ENCODE peak calls at places on chromosomes 11 and 22, in four cellular contexts. One of them, this sample, is unnamed.

GRCh38 chr11:70397983-70398833 is at the start of gene CTTN:
- DNase-seq in CD8-positive, alpha-beta memory T cell: peak; percentile 75
- DNase-seq in aorta: peak; percentile 95
- DNase-seq in A549: peak; percentile 92
- DNase-seq in this sample: peak; percentile 50

GRCh38 chr11:35623708-35624168 is 5.5 kb downstream of the FJX1 start:
- DNase-seq in CD8-positive, alpha-beta memory T cell: no peak
- DNase-seq in aorta: no peak
- DNase-seq in A549: no peak
- DNase-seq in this sample: no peak

GRCh38 chr11:64687641-64688533 is 35.1 kb downstream of the NRXN2 start:
- DNase-seq in CD8-positive, alpha-beta memory T cell: no peak
- DNase-seq in aorta: no peak
- DNase-seq in A549: no peak
- DNase-seq in this sample: no peak

GRCh38 chr11:70471254-70471653 is 72.9 kb downstream of the CTTN start:
- DNase-seq in CD8-positive, alpha-beta memory T cell: peak; percentile 48
- DNase-seq in aorta: peak; percentile 51
- DNase-seq in A549: peak; percentile 78
- DNase-seq in this sample: no peak

GRCh38 chr11:117877120-117877784 is 794 bp upstream of the FXYD6 start:
- DNase-seq in CD8-positive, alpha-beta memory T cell: no peak
- DNase-seq in aorta: no peak
- DNase-seq in A549: no peak
- DNase-seq in this sample: no peak

GRCh38 chr22:37162221-37163095 is 12.7 kb upstream of the IL2RB start:
- DNase-seq in CD8-positive, alpha-beta memory T cell: peak; percentile 87
- DNase-seq in aorta: no peak
- DNase-seq in A549: no peak
- DNase-seq in this sample: no peak

GRCh38 chr11:66892926-66893325 is 36.1 kb downstream of the LRFN4 start:
- DNase-seq in CD8-positive, alpha-beta memory T cell: no peak
- DNase-seq in aorta: no peak
- DNase-seq in A549: no peak
- DNase-seq in this sample: no peak

GRCh38 chr11:128420943-128421342 is 166.4 kb downstream of the ETS1 start:
- DNase-seq in CD8-positive, alpha-beta memory T cell: no peak
- DNase-seq in aorta: no peak
- DNase-seq in A549: no peak
- DNase-seq in this sample: no peak

GRCh38 chr11:10373340-10373739 is 68.5 kb downstream of the ADM start:
- DNase-seq in CD8-positive, alpha-beta memory T cell: no peak
- DNase-seq in aorta: no peak
- DNase-seq in A549: no peak
- DNase-seq in this sample: no peak

GRCh38 chr11:86954288-86955110 is 696 bp downstream of the FZD4 start:
- DNase-seq in CD8-positive, alpha-beta memory T cell: no peak
- DNase-seq in aorta: peak; percentile 78
- DNase-seq in A549: peak; percentile 33
- DNase-seq in this sample: no peak

GRCh38 chr11:69364901-69365300 is 70.9 kb downstream of the MYEOV start:
- DNase-seq in CD8-positive, alpha-beta memory T cell: no peak
- DNase-seq in aorta: no peak
- DNase-seq in A549: no peak
- DNase-seq in this sample: no peak

GRCh38 chr11:68314886-68315580 is 2.6 kb downstream of the LRP5 start:
- DNase-seq in CD8-positive, alpha-beta memory T cell: no peak
- DNase-seq in aorta: no peak
- DNase-seq in A549: no peak
- DNase-seq in this sample: no peak

GRCh38 chr11:36478700-36479329 is 31.3 kb downstream of the TRAF6 start:
- DNase-seq in CD8-positive, alpha-beta memory T cell: no peak
- DNase-seq in aorta: no peak
- DNase-seq in A549: peak; percentile 35
- DNase-seq in this sample: no peak

GRCh38 chr11:65427691-65428577 is 5.3 kb downstream of the NEAT1 start:
- DNase-seq in CD8-positive, alpha-beta memory T cell: peak; percentile 54
- DNase-seq in aorta: peak; percentile 79
- DNase-seq in A549: no peak
- DNase-seq in this sample: no peak

GRCh38 chr11:97961431-97961830 is 1059.3 kb upstream of the CNTN5 start:
- DNase-seq in CD8-positive, alpha-beta memory T cell: no peak
- DNase-seq in aorta: no peak
- DNase-seq in A549: no peak
- DNase-seq in this sample: no peak

GRCh38 chr11:203945-204586 is 3.1 kb downstream of the BET1L start:
- DNase-seq in CD8-positive, alpha-beta memory T cell: no peak
- DNase-seq in aorta: no peak
- DNase-seq in A549: no peak
- DNase-seq in this sample: no peak

GRCh38 chr11:32829157-32829679 is 509 bp upstream of the PRRG4 start:
- DNase-seq in CD8-positive, alpha-beta memory T cell: no peak
- DNase-seq in aorta: no peak
- DNase-seq in A549: no peak
- DNase-seq in this sample: no peak

GRCh38 chr11:8777907-8778767 is 95.5 kb downstream of the RPL27A start:
- DNase-seq in CD8-positive, alpha-beta memory T cell: no peak
- DNase-seq in aorta: peak; percentile 89
- DNase-seq in A549: no peak
- DNase-seq in this sample: no peak

GRCh38 chr22:19872779-19873137 is 18.1 kb upstream of the GNB1L start:
- DNase-seq in CD8-positive, alpha-beta memory T cell: peak; percentile 32
- DNase-seq in aorta: peak; percentile 67
- DNase-seq in A549: no peak
- DNase-seq in this sample: no peak

GRCh38 chr22:50460942-50461341 is 13.9 kb downstream of the SBF1 start:
- DNase-seq in CD8-positive, alpha-beta memory T cell: no peak
- DNase-seq in aorta: no peak
- DNase-seq in A549: no peak
- DNase-seq in this sample: no peak

GRCh38 chr22:31337178-31337577 is 9.0 kb downstream of the PATZ1 start:
- DNase-seq in CD8-positive, alpha-beta memory T cell: no peak
- DNase-seq in aorta: peak; percentile 67
- DNase-seq in A549: no peak
- DNase-seq in this sample: no peak

GRCh38 chr22:45612451-45612901 is 59.2 kb upstream of the ATXN10 start:
- DNase-seq in CD8-positive, alpha-beta memory T cell: no peak
- DNase-seq in aorta: peak; percentile 84
- DNase-seq in A549: no peak
- DNase-seq in this sample: no peak

GRCh38 chr22:27842994-27843431 is 41.5 kb upstream of the MN1 start:
- DNase-seq in CD8-positive, alpha-beta memory T cell: no peak
- DNase-seq in aorta: no peak
- DNase-seq in A549: no peak
- DNase-seq in this sample: no peak

GRCh38 chr11:11084337-11084736 is 226.5 kb upstream of the ZBED5 start:
- DNase-seq in CD8-positive, alpha-beta memory T cell: no peak
- DNase-seq in aorta: no peak
- DNase-seq in A549: no peak
- DNase-seq in this sample: no peak

GRCh38 chr22:38017272-38017920 is 33.0 kb upstream of the SOX10 start:
- DNase-seq in CD8-positive, alpha-beta memory T cell: no peak
- DNase-seq in aorta: peak; percentile 89
- DNase-seq in A549: no peak
- DNase-seq in this sample: no peak

GRCh38 chr11:72738199-72739141 is 13.7 kb downstream of the ARAP1 start:
- DNase-seq in CD8-positive, alpha-beta memory T cell: peak; percentile 43
- DNase-seq in aorta: no peak
- DNase-seq in A549: no peak
- DNase-seq in this sample: no peak

DNA sequence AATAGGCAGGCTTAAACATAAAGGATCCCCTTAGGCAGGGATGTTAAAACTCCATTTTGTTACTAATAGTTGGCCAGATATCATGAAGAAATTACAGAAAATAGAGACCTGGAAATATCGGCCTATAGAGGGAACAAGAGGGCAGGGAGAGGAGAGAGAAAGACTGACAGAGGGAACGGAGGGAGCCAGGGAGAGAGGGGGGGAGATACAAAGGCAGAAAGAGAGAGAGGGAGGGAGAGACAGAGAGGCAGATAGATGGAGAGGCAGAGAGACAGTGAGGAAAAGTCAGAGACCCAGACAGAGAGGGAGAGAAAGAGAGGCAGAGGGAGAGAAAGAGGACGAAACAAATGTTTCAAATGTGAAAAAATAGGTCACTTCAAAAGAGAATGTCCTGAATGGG is 53.5 kb downstream of the ZNF280B start:
- DNase-seq in CD8-positive, alpha-beta memory T cell: no peak
- DNase-seq in aorta: no peak
- DNase-seq in A549: no peak
- DNase-seq in this sample: no peak
- H3K9me3 ChIP-seq in CD8-positive, alpha-beta memory T cell: peaks cover 14% of the 10 kb centered on the region
- H3K9me3 ChIP-seq in aorta: peaks cover 17% of the 10 kb centered on the region
- H3K9me3 ChIP-seq in A549: peaks cover 20% of the 10 kb centered on the region
- H3K9me3 ChIP-seq in this sample: peaks cover 3% of the 10 kb centered on the region

GRCh38 chr11:44673691-44674090 is 53.1 kb upstream of the TSPAN18 start:
- DNase-seq in CD8-positive, alpha-beta memory T cell: no peak
- DNase-seq in aorta: no peak
- DNase-seq in A549: no peak
- DNase-seq in this sample: no peak

GRCh38 chr11:44671234-44671633 is 55.5 kb upstream of the TSPAN18 start:
- DNase-seq in CD8-positive, alpha-beta memory T cell: no peak
- DNase-seq in aorta: no peak
- DNase-seq in A549: no peak
- DNase-seq in this sample: no peak

GRCh38 chr11:44675906-44676305 is 50.9 kb upstream of the TSPAN18 start:
- DNase-seq in CD8-positive, alpha-beta memory T cell: no peak
- DNase-seq in aorta: no peak
- DNase-seq in A549: no peak
- DNase-seq in this sample: no peak

GRCh38 chr11:44670814-44671213 is 55.9 kb upstream of the TSPAN18 start:
- DNase-seq in CD8-positive, alpha-beta memory T cell: no peak
- DNase-seq in aorta: no peak
- DNase-seq in A549: no peak
- DNase-seq in this sample: no peak

DNA sequence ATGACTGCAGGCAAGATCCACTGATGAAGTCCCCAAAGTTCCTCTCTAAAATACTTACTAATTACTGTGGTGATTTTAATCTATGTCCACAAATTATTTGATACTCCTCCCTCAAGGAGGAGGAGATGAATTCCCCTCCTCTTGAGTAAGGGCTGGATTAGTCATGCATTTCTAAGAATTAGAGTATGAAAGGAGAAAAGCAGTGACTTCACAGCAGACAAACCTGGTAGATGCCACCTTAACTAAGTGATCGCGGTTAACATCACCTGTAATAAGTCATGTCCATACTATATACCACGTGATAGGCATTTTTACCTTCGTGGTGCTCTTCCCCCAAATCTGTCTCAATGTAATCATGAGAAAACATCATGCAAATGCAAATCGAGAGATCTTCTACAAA is 52.0 kb upstream of the TSPAN18 start:
- DNase-seq in CD8-positive, alpha-beta memory T cell: no peak
- DNase-seq in aorta: no peak
- DNase-seq in A549: no peak
- DNase-seq in this sample: no peak
- H3K9me3 ChIP-seq in CD8-positive, alpha-beta memory T cell: no peaks in the 10 kb centered on the region
- H3K9me3 ChIP-seq in aorta: peaks cover 4% of the 10 kb centered on the region
- H3K9me3 ChIP-seq in A549: no peaks in the 10 kb centered on the region
- H3K9me3 ChIP-seq in this sample: no peaks in the 10 kb centered on the region

GRCh38 chr22:48334971-48335370 is 1492.7 kb downstream of the BRD1 start:
- DNase-seq in CD8-positive, alpha-beta memory T cell: no peak
- DNase-seq in aorta: peak; percentile 73
- DNase-seq in A549: no peak
- DNase-seq in this sample: no peak

GRCh38 chr22:48331691-48332220 is 1495.9 kb downstream of the BRD1 start:
- DNase-seq in CD8-positive, alpha-beta memory T cell: no peak
- DNase-seq in aorta: no peak
- DNase-seq in A549: no peak
- DNase-seq in this sample: no peak

GRCh38 chr22:48332438-48333322 is 1495.0 kb downstream of the BRD1 start:
- DNase-seq in CD8-positive, alpha-beta memory T cell: no peak
- DNase-seq in aorta: peak; percentile 70
- DNase-seq in A549: no peak
- DNase-seq in this sample: no peak

GRCh38 chr22:48333816-48334735 is 1493.6 kb downstream of the BRD1 start:
- DNase-seq in CD8-positive, alpha-beta memory T cell: no peak
- DNase-seq in aorta: peak; percentile 63
- DNase-seq in A549: no peak
- DNase-seq in this sample: no peak

DNA sequence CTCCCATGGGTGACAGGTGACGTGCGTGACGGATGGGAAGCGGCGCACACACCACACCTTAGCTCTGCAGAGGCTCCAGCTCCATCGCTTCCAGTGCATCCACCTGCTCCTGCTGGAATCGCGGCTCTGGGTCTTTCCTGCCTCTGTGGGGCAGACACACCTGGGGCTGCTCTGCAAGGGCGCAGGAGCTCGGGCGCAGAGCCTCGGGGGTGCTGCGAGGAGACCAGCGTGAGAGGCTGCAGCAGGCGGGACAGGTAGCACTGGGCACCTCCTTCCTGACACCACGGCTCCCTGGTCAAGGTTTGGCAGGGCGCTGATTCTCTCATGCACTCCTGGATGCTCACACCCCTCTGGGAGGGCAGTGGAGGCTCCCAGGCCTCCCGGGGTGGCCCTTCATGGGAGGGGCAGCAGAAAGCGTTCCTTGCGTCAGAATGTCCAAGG is 1494.3 kb downstream of the BRD1 start:
- DNase-seq in CD8-positive, alpha-beta memory T cell: no peak
- DNase-seq in aorta: no peak
- DNase-seq in A549: no peak
- DNase-seq in this sample: no peak
- H3K9me3 ChIP-seq in CD8-positive, alpha-beta memory T cell: no peaks in the 10 kb centered on the region
- H3K9me3 ChIP-seq in aorta: peaks cover 2% of the 10 kb centered on the region
- H3K9me3 ChIP-seq in A549: no peaks in the 10 kb centered on the region
- H3K9me3 ChIP-seq in this sample: no peaks in the 10 kb centered on the region

GRCh38 chr22:47279337-47279736 is 516.9 kb downstream of the TBC1D22A start:
- DNase-seq in CD8-positive, alpha-beta memory T cell: no peak
- DNase-seq in aorta: peak; percentile 42
- DNase-seq in A549: no peak
- DNase-seq in this sample: no peak
- H3K9me3 ChIP-seq in CD8-positive, alpha-beta memory T cell: no peaks in the 10 kb centered on the region
- H3K9me3 ChIP-seq in aorta: no peaks in the 10 kb centered on the region
- H3K9me3 ChIP-seq in A549: no peaks in the 10 kb centered on the region
- H3K9me3 ChIP-seq in this sample: no peaks in the 10 kb centered on the region

DNA sequence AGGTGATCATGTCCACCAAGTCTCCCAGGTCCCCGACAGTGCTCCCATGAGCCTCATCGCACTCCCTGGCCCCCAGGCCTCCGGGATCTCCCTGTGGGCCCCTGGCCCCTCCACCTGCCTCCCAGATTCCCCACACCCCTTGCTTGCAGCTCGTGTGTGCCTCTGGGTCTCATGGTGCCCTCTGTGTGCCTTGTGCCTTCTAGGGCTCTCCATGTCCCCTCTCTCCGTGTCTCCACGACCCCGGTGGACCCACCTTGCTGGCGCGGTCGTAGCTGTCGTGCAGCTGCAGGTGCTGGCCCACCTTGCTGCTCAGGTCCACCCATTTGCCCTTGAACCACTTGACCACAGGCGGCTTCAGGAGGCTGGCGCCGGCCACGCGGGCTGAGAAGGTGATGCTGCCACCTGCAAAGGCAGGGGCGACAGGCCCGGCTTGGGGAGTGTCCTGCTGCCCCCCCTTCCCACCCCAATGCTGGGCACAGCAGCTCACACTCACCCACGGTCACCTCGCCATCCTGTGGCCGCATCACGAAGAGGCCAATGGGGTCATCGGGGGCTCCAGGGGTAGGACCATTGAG is 2.9 kb downstream of the MYBPC3 start:
- DNase-seq in CD8-positive, alpha-beta memory T cell: no peak
- DNase-seq in aorta: no peak
- DNase-seq in A549: no peak
- DNase-seq in this sample: no peak
- H3K9me3 ChIP-seq in CD8-positive, alpha-beta memory T cell: no peaks in the 10 kb centered on the region
- H3K9me3 ChIP-seq in aorta: no peaks in the 10 kb centered on the region
- H3K9me3 ChIP-seq in A549: no peaks in the 10 kb centered on the region
- H3K9me3 ChIP-seq in this sample: no peaks in the 10 kb centered on the region